ENCODE peak calls at places on chromosomes 12 and 14, in ten cellular contexts. T, F, H, S, P, C, D, E, G and X are unnamed samples. For H3K4me1, the result is how much of the 10 kb centered on the place peaks cover.

GRCh38 chr12:102876883-102877282 is 40.2 kb downstream of the PAH start:
- DNase-seq in G (no peak), H (no peak), S (no peak), D (no peak), E (peak), T (no peak), C (no peak), F (no peak), P (no peak), X (no peak)

GRCh38 chr14:85766295-85766694 is 236.4 kb downstream of the FLRT2 start:
- DNase-seq in G (no peak), H (no peak), E (no peak), C (no peak), S (no peak), P (no peak), D (no peak), F (no peak), T (no peak), X (no peak)

GRCh38 chr12:56158926-56159461 is 835 bp downstream of the MYL6 start:
- DNase-seq in S (peak), F (peak), P (peak), H (peak), G (peak), C (peak), E (peak), D (peak), T (peak), X (peak)

GRCh38 chr12:21234395-21234794 is 100.3 kb downstream of the SLCO1A2 start:
- DNase-seq in T (no peak), S (no peak), H (no peak), G (no peak), F (no peak), P (no peak), D (no peak), C (no peak), E (no peak), X (no peak)

GRCh38 chr14:103290961-103291360 is 43.1 kb upstream of the EIF5 start:
- DNase-seq in D (no peak), H (no peak), G (no peak), P (no peak), C (no peak), S (peak), E (no peak), T (no peak), F (no peak), X (no peak)

GRCh38 chr12:108371801-108372344 is 32.8 kb upstream of the CMKLR1 start:
- DNase-seq in E (no peak), G (peak), D (no peak), F (no peak), P (peak), S (no peak), H (no peak), C (no peak), T (no peak), X (peak)

GRCh38 chr14:68336165-68336564 is 456.7 kb downstream of the ZFP36L1 start:
- DNase-seq in S (no peak), F (no peak), T (no peak), E (no peak), H (no peak), D (no peak), P (no peak), G (no peak), C (no peak), X (no peak)

GRCh38 chr12:77005699-77006098 is 59.7 kb downstream of the E2F7 start:
- DNase-seq in G (no peak), H (no peak), T (no peak), P (no peak), S (no peak), F (no peak), E (no peak), D (no peak), C (no peak), X (no peak)

GRCh38 chr14:36716614-36717184 is 55.0 kb downstream of the PAX9 start:
- DNase-seq in P (no peak), T (no peak), E (no peak), H (no peak), C (no peak), F (no peak), G (no peak), S (no peak), D (no peak), X (no peak)

GRCh38 chr14:73238941-73239340 is 1.6 kb downstream of the PAPLN start:
- DNase-seq in P (no peak), H (no peak), F (no peak), E (no peak), S (no peak), T (no peak), D (peak), C (peak), G (no peak), X (no peak)

GRCh38 chr12:94710933-94711332 is 60.6 kb upstream of the TMCC3 start:
- DNase-seq in H (peak), E (peak), T (peak), D (no peak), P (peak), F (no peak), S (no peak), C (no peak), G (no peak), X (no peak)

GRCh38 chr12:31265722-31266121 is 60.2 kb downstream of the SINHCAF start:
- DNase-seq in H (no peak), G (no peak), F (no peak), P (no peak), E (peak), C (no peak), S (no peak), D (no peak), T (peak), X (no peak)

GRCh38 chr12:50637870-50638481 is 125.9 kb upstream of the ATF1 start:
- DNase-seq in E (no peak), D (no peak), T (no peak), P (peak), C (no peak), S (no peak), G (no peak), F (no peak), H (no peak), X (no peak)

DNA sequence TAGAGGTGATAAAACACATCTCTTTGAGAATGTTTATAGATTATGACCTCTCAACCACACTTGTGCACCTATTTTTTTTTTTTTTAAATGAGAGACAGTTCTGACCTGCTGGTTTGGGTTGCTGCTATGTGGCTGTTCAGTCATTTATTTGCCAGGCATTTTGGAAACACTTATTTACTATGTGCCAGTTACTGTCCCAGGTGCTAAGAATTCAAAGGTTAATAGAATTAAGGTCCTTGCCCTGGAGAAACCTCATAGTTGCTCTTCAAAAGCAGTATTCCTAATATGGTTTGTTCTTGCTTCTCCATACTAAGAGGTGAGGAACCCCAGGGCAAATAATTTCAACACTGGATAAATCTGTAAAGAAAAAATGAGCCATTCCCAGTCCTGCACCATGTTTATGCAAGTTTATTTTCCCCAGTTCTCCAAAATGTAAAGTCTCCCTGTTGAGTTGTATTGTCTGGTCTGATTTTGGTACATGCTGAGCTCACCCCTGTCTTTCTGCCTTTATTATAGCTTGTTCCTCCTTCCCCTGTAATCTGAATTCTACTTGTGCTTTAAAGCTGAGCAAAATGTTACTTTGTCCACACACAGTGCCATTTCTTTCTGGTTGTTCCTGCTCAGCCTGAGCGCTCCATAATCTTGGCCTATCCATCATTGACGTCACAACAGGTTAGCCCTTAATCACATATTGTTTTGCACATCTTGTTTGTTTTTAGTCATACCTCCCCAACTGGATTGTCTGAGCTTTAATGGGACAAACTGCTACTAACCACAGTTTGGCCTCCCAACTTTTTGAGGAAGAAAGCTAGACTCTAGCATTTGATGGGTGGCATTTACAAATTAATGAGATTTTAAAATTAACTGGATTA is 56.7 kb downstream of the SRGAP1 start:
- DNase-seq in T (no peak), H (no peak), C (no peak), E (no peak), G (no peak), F (no peak), S (no peak), P (no peak), D (no peak), X (no peak)
- H3K27ac ChIP-seq in T (peak), H (no peak), C (no peak), E (no peak), G (no peak), F (no peak), S (no peak), P (no peak), D (no peak), X (no peak)

GRCh38 chr12:70213707-70214106 is 29.5 kb upstream of the CNOT2 start:
- DNase-seq in P (no peak), E (no peak), D (no peak), H (no peak), C (no peak), S (no peak), T (no peak), G (no peak), F (no peak), X (no peak)
- H3K4me1 ChIP-seq in P (under half), E (under half), D (under half), H (under half), C (under half), S (under half), T (under half), G (under half), F (under half), X (under half)

DNA sequence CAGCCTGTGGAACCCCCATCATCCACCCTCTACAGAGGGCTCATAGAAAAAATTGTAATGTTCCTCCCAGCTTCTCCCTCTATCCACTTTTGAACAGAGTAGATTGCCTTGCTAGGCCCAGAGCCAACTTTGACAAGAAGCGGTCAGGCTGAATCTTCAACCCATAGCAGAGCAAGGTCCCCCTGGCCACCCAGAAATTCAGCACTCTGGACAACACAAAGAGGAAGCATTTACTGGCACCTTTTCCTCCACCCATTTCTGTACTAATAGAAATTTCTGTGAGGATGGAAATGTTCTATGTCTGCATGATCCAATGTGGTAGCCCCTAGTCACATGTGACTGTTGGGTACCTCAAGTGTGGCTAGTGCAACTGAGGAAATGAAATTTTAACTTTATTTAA is 42.7 kb upstream of the OXA1L start:
- DNase-seq in E (no peak), S (no peak), T (no peak), G (no peak), H (no peak), F (no peak), C (no peak), D (no peak), P (no peak), X (no peak)
- H3K27ac ChIP-seq in E (no peak), S (no peak), T (no peak), G (no peak), H (no peak), F (no peak), C (no peak), D (no peak), P (no peak), X (no peak)

DNA sequence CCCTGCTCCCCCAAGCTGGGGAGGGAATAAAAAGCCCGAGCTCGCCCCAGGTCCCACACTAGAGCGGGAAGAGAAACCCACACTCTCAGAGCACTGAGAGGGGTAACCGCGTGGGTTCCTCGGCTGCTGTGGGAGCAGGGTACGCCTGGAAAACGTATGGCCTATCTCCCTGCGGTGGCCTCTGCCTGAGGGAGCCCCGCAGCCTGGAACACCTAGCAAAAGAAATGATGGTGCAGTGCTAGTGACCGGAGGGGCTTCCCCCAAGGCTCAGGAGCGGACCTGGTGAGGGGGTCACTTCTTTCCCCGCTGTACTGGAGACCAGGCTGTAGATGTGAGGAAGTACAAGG is 2.5 kb upstream of the OR4N2 start:
- DNase-seq in E (no peak), F (no peak), T (no peak), G (no peak), C (no peak), S (no peak), P (no peak), H (no peak), D (no peak), X (no peak)
- H3K4me1 ChIP-seq in E (under half), F (under half), T (under half), G (under half), C (under half), S (under half), P (under half), H (under half), D (under half), X (under half)

GRCh38 chr14:32808574-32809098 is 130.0 kb upstream of the NPAS3 start:
- DNase-seq in H (no peak), P (no peak), G (peak), C (no peak), F (no peak), E (no peak), S (no peak), D (no peak), T (no peak), X (no peak)
- H3K27ac ChIP-seq in H (no peak), P (no peak), G (no peak), C (no peak), F (no peak), E (no peak), S (no peak), D (no peak), T (no peak), X (no peak)

DNA sequence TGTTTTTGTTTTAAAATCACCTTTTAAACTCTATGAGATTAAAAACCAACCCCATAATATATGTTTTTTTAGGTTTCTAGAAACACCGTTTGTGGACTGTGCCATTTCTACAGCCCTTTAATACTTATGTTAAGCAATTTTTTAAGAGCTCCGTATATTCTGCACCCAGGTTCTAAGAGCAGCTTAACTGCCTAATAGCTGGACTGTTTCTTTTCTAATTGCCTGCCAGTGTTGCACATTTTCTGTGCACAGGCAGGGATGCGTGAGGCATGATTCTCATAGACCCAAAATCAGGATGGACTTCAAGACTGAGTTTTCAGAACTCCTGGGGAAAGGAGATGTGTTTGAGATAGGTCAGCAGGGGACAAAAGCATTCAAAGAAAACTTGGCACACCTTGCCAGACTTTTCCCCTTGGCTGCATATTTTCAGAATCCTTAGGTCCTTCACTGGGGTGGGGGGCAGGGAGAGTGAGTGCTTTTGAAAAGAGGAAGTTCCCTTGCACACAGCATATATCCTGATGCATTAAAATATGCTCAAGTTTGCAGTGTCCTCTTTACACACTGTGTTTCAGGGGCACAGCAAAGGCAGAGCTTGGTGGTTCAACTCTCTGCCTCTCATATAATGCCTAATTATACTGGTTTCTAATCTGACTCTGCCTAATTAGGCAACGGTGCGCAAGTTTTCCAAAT is 27.9 kb downstream of the TMEM30B start:
- DNase-seq in E (no peak), D (no peak), S (no peak), F (no peak), C (no peak), P (no peak), T (no peak), H (no peak), G (no peak), X (no peak)
- H3K4me1 ChIP-seq in E (under half), D (under half), S (under half), F (under half), C (under half), P (under half), T (under half), H (under half), G (under half), X (under half)